ENCODE peak calls at places on chromosomes 4 and X, in four cellular contexts. F is GM04504; U is activated gamma-delta T cell treated with anti-CD3 and anti-CD28 coated beads, Interleukin-2, amount 50 U/mL, for 16 hours; X is stimulated activated CD4-positive, alpha-beta T cell treated with anti-CD3 and anti-CD28 coated beads, Interleukin-4, amount 100 ng/mL, for 4 hours. Z is an unnamed sample.

GRCh38 chr4:87844476-87844875 is 11.7 kb downstream of the MEPE start:
- DNase-seq in F (no peak), U (no peak), X (no peak), Z (no peak)

GRCh38 chrX:151692825-151693224 is 2.4 kb upstream of the PRRG3 start:
- DNase-seq in U (no peak), X (no peak), F (no peak), Z (no peak)

GRCh38 chr4:2248821-2249261 is 6.9 kb upstream of the HAUS3 start:
- DNase-seq in X (no peak), U (no peak), F (no peak), Z (no peak)

GRCh38 chr4:176817222-176817621 is 24.5 kb upstream of the VEGFC start:
- DNase-seq in U (no peak), X (no peak), F (no peak), Z (no peak)

GRCh38 chr4:7238300-7238960 is 46.1 kb downstream of the SORCS2 start:
- DNase-seq in U (no peak), X (no peak), F (no peak), Z (no peak)

GRCh38 chrX:103687696-103688191 is 1.2 kb upstream of the MORF4L2 start:
- DNase-seq in U (peak; percentile 11), F (peak; percentile 44), X (peak; percentile 25), Z (peak; percentile 48)

GRCh38 chr4:183438458-183439113 is 5.8 kb upstream of the CDKN2AIP start:
- DNase-seq in F (no peak), U (no peak), X (no peak), Z (peak; percentile 84)

GRCh38 chr4:40377462-40378385 is 42.6 kb downstream of the CHRNA9 start:
- DNase-seq in U (no peak), X (no peak), F (no peak), Z (no peak)

GRCh38 chr4:24615977-24616376 is 31.6 kb upstream of the DHX15 start:
- DNase-seq in U (no peak), X (no peak), F (no peak), Z (no peak)

GRCh38 chr4:7970031-7970946 is 30.6 kb upstream of the AFAP1 start:
- DNase-seq in U (no peak), F (no peak), X (peak; percentile 47), Z (no peak)

GRCh38 chrX:139881130-139881529 is 51.7 kb downstream of the ATP11C start:
- DNase-seq in U (no peak), X (no peak), F (no peak), Z (no peak)

GRCh38 chr4:113790478-113790877 is 28.9 kb upstream of the CAMK2D start:
- DNase-seq in F (no peak), X (no peak), U (no peak), Z (no peak)

GRCh38 chr4:173731257-173731656 is 201.2 kb upstream of the HAND2 start:
- DNase-seq in X (no peak), U (no peak), F (no peak), Z (no peak)

GRCh38 chr4:65241257-65241997 is 428.9 kb downstream of the EPHA5 start:
- DNase-seq in F (no peak), X (no peak), U (no peak), Z (peak; percentile 85)

GRCh38 chrX:619451-619811 is 11.2 kb upstream of the SHOX start:
- DNase-seq in F (no peak), X (no peak), U (no peak), Z (no peak)

GRCh38 chr4:122787940-122788339 is 38.7 kb upstream of the FGF2 start:
- DNase-seq in F (no peak), U (no peak), X (no peak), Z (no peak)

GRCh38 chrX:13897571-13897970 is 80.7 kb upstream of the GPM6B start:
- DNase-seq in X (no peak), U (no peak), F (no peak), Z (no peak)

GRCh38 chrX:132837971-132838370 is 120.5 kb downstream of the HS6ST2 start:
- DNase-seq in U (no peak), F (no peak), X (no peak), Z (no peak)

GRCh38 chrX:57583477-57583876 is 8.3 kb upstream of the ZXDB start:
- DNase-seq in X (no peak), U (no peak), F (no peak), Z (no peak)

GRCh38 chr4:39873823-39874222 is 103.9 kb downstream of the PDS5A start:
- DNase-seq in U (no peak), X (no peak), F (no peak), Z (no peak)

GRCh38 chr4:56245547-56246229 is 141.6 kb downstream of the AASDH start:
- DNase-seq in X (no peak), U (no peak), F (no peak), Z (no peak)

Z was measured in LNCaP clone FGC.